ENCODE peak calls at places on chromosomes 1 and 21, in nine cellular contexts. One of them, this sample, is unnamed. For H3K9me3, the result is how much of the 10 kb centered on the place peaks cover.

GRCh38 chr1:101025680-101026393 is at the start of gene DPH5:
- DNase-seq in fibroblast of lung: peak
- DNase-seq in right lobe of liver: peak
- DNase-seq in ovary: peak
- DNase-seq in body of pancreas: peak
- DNase-seq in IMR-90: peak
- DNase-seq in hepatocyte: peak
- DNase-seq in PC-3: peak
- DNase-seq in tibial artery: peak
- DNase-seq in this sample: peak

GRCh38 chr1:150813028-150813707 is 5.1 kb upstream of the CTSK start:
- DNase-seq in body of pancreas: peak
- DNase-seq in IMR-90: peak
- DNase-seq in tibial artery: peak
- DNase-seq in right lobe of liver: peak
- DNase-seq in fibroblast of lung: peak
- DNase-seq in hepatocyte: peak
- DNase-seq in ovary: peak
- DNase-seq in PC-3: peak
- DNase-seq in this sample: peak

GRCh38 chr1:109901508-109902145 is 9.0 kb upstream of the CSF1 start:
- DNase-seq in body of pancreas: peak
- DNase-seq in right lobe of liver: peak
- DNase-seq in hepatocyte: peak
- DNase-seq in tibial artery: no peak
- DNase-seq in ovary: no peak
- DNase-seq in PC-3: peak
- DNase-seq in fibroblast of lung: no peak
- DNase-seq in IMR-90: no peak
- DNase-seq in this sample: no peak

GRCh38 chr1:213020016-213020415 is 4.3 kb upstream of the ANGEL2 start:
- DNase-seq in hepatocyte: no peak
- DNase-seq in IMR-90: no peak
- DNase-seq in right lobe of liver: no peak
- DNase-seq in tibial artery: no peak
- DNase-seq in ovary: no peak
- DNase-seq in PC-3: no peak
- DNase-seq in fibroblast of lung: no peak
- DNase-seq in body of pancreas: no peak
- DNase-seq in this sample: no peak

GRCh38 chr1:37477198-37477931 is 3.0 kb downstream of the ZC3H12A start:
- DNase-seq in tibial artery: peak
- DNase-seq in IMR-90: peak
- DNase-seq in right lobe of liver: peak
- DNase-seq in hepatocyte: peak
- DNase-seq in body of pancreas: peak
- DNase-seq in ovary: no peak
- DNase-seq in PC-3: peak
- DNase-seq in fibroblast of lung: peak
- DNase-seq in this sample: peak

GRCh38 chr1:154944422-154945159 is 8.1 kb upstream of the PMVK start:
- DNase-seq in PC-3: no peak
- DNase-seq in ovary: peak
- DNase-seq in hepatocyte: peak
- DNase-seq in fibroblast of lung: no peak
- DNase-seq in IMR-90: no peak
- DNase-seq in body of pancreas: no peak
- DNase-seq in right lobe of liver: peak
- DNase-seq in tibial artery: no peak
- DNase-seq in this sample: no peak

GRCh38 chr1:59516881-59517280 is 220.0 kb downstream of the FGGY start:
- DNase-seq in right lobe of liver: no peak
- DNase-seq in ovary: peak
- DNase-seq in tibial artery: no peak
- DNase-seq in fibroblast of lung: peak
- DNase-seq in body of pancreas: peak
- DNase-seq in IMR-90: no peak
- DNase-seq in hepatocyte: no peak
- DNase-seq in PC-3: no peak
- DNase-seq in this sample: no peak

GRCh38 chr1:16906873-16907272 is 11.1 kb downstream of the RNU1-2 start:
- DNase-seq in right lobe of liver: no peak
- DNase-seq in body of pancreas: no peak
- DNase-seq in IMR-90: no peak
- DNase-seq in fibroblast of lung: no peak
- DNase-seq in PC-3: no peak
- DNase-seq in hepatocyte: no peak
- DNase-seq in tibial artery: no peak
- DNase-seq in ovary: no peak
- DNase-seq in this sample: no peak

GRCh38 chr1:10900265-10900651 is 103.8 kb upstream of the CASZ1 start:
- DNase-seq in IMR-90: no peak
- DNase-seq in right lobe of liver: no peak
- DNase-seq in hepatocyte: no peak
- DNase-seq in tibial artery: no peak
- DNase-seq in PC-3: peak
- DNase-seq in ovary: no peak
- DNase-seq in fibroblast of lung: no peak
- DNase-seq in body of pancreas: no peak
- DNase-seq in this sample: no peak

GRCh38 chr21:46126321-46127238 is 28.7 kb downstream of the COL6A2 start:
- DNase-seq in ovary: peak
- DNase-seq in hepatocyte: no peak
- DNase-seq in PC-3: no peak
- DNase-seq in fibroblast of lung: no peak
- DNase-seq in right lobe of liver: peak
- DNase-seq in IMR-90: no peak
- DNase-seq in body of pancreas: peak
- DNase-seq in tibial artery: peak
- DNase-seq in this sample: no peak

GRCh38 chr1:50742523-50742922 is 217.5 kb downstream of the FAF1 start:
- DNase-seq in ovary: no peak
- DNase-seq in fibroblast of lung: peak
- DNase-seq in hepatocyte: no peak
- DNase-seq in right lobe of liver: no peak
- DNase-seq in PC-3: peak
- DNase-seq in body of pancreas: no peak
- DNase-seq in IMR-90: peak
- DNase-seq in tibial artery: no peak
- DNase-seq in this sample: no peak

GRCh38 chr1:44519035-44519676 is 114.1 kb downstream of the RNF220 start:
- DNase-seq in IMR-90: no peak
- DNase-seq in hepatocyte: no peak
- DNase-seq in ovary: no peak
- DNase-seq in PC-3: no peak
- DNase-seq in body of pancreas: no peak
- DNase-seq in tibial artery: no peak
- DNase-seq in fibroblast of lung: no peak
- DNase-seq in right lobe of liver: no peak
- DNase-seq in this sample: no peak

GRCh38 chr1:31814041-31814511 is 1.7 kb downstream of the SPOCD1 start:
- DNase-seq in tibial artery: peak
- DNase-seq in PC-3: no peak
- DNase-seq in IMR-90: no peak
- DNase-seq in hepatocyte: no peak
- DNase-seq in body of pancreas: no peak
- DNase-seq in ovary: no peak
- DNase-seq in fibroblast of lung: no peak
- DNase-seq in right lobe of liver: no peak
- DNase-seq in this sample: peak

GRCh38 chr1:84253041-84253440 is 48.5 kb upstream of the SAMD13 start:
- DNase-seq in right lobe of liver: no peak
- DNase-seq in PC-3: peak
- DNase-seq in fibroblast of lung: peak
- DNase-seq in IMR-90: peak
- DNase-seq in hepatocyte: no peak
- DNase-seq in body of pancreas: no peak
- DNase-seq in ovary: no peak
- DNase-seq in tibial artery: no peak
- DNase-seq in this sample: no peak

GRCh38 chr1:246063013-246063616 is 444.0 kb downstream of the SMYD3 start:
- DNase-seq in IMR-90: no peak
- DNase-seq in fibroblast of lung: no peak
- DNase-seq in tibial artery: no peak
- DNase-seq in ovary: no peak
- DNase-seq in body of pancreas: no peak
- DNase-seq in PC-3: no peak
- DNase-seq in hepatocyte: no peak
- DNase-seq in right lobe of liver: no peak
- DNase-seq in this sample: no peak

GRCh38 chr1:70706381-70707173 is 295.5 kb downstream of the CTH start:
- DNase-seq in right lobe of liver: no peak
- DNase-seq in body of pancreas: peak
- DNase-seq in hepatocyte: no peak
- DNase-seq in tibial artery: peak
- DNase-seq in fibroblast of lung: no peak
- DNase-seq in ovary: no peak
- DNase-seq in PC-3: no peak
- DNase-seq in IMR-90: no peak
- DNase-seq in this sample: no peak

GRCh38 chr1:241485145-241485544 is 34.4 kb downstream of the FH start:
- DNase-seq in body of pancreas: no peak
- DNase-seq in tibial artery: no peak
- DNase-seq in right lobe of liver: no peak
- DNase-seq in ovary: no peak
- DNase-seq in PC-3: peak
- DNase-seq in IMR-90: no peak
- DNase-seq in fibroblast of lung: no peak
- DNase-seq in hepatocyte: no peak
- DNase-seq in this sample: no peak

GRCh38 chr1:241482761-241483250 is 36.7 kb downstream of the FH start:
- DNase-seq in body of pancreas: no peak
- DNase-seq in hepatocyte: no peak
- DNase-seq in tibial artery: no peak
- DNase-seq in right lobe of liver: no peak
- DNase-seq in IMR-90: peak
- DNase-seq in PC-3: peak
- DNase-seq in ovary: no peak
- DNase-seq in fibroblast of lung: peak
- DNase-seq in this sample: no peak

GRCh38 chr1:241488739-241489138 is 30.8 kb downstream of the FH start:
- DNase-seq in IMR-90: no peak
- DNase-seq in right lobe of liver: no peak
- DNase-seq in fibroblast of lung: no peak
- DNase-seq in ovary: no peak
- DNase-seq in tibial artery: no peak
- DNase-seq in body of pancreas: no peak
- DNase-seq in PC-3: no peak
- DNase-seq in hepatocyte: no peak
- DNase-seq in this sample: no peak

GRCh38 chr1:241485554-241485992 is 34.0 kb downstream of the FH start:
- DNase-seq in right lobe of liver: no peak
- DNase-seq in tibial artery: no peak
- DNase-seq in fibroblast of lung: peak
- DNase-seq in body of pancreas: no peak
- DNase-seq in ovary: no peak
- DNase-seq in PC-3: peak
- DNase-seq in IMR-90: peak
- DNase-seq in hepatocyte: peak
- DNase-seq in this sample: no peak
- TF ChIP-seq CTCF in right lobe of liver: peak
- TF ChIP-seq CTCF in tibial artery: no peak
- TF ChIP-seq CTCF in fibroblast of lung: peak
- TF ChIP-seq CTCF in body of pancreas: no peak
- TF ChIP-seq CTCF in ovary: no peak
- TF ChIP-seq CTCF in PC-3: peak
- TF ChIP-seq CTCF in IMR-90: peak
- TF ChIP-seq CTCF in hepatocyte: peak
- TF ChIP-seq CTCF in this sample: no peak

GRCh38 chr1:106289265-106289664 is 767.2 kb upstream of the PRMT6 start:
- DNase-seq in IMR-90: no peak
- DNase-seq in right lobe of liver: no peak
- DNase-seq in hepatocyte: no peak
- DNase-seq in fibroblast of lung: no peak
- DNase-seq in body of pancreas: no peak
- DNase-seq in ovary: no peak
- DNase-seq in PC-3: no peak
- DNase-seq in tibial artery: no peak
- DNase-seq in this sample: no peak
- H3K9me3 ChIP-seq in IMR-90: under half
- H3K9me3 ChIP-seq in right lobe of liver: under half
- H3K9me3 ChIP-seq in hepatocyte: under half
- H3K9me3 ChIP-seq in fibroblast of lung: under half
- H3K9me3 ChIP-seq in body of pancreas: under half
- H3K9me3 ChIP-seq in ovary: under half
- H3K9me3 ChIP-seq in PC-3: under half
- H3K9me3 ChIP-seq in tibial artery: under half
- H3K9me3 ChIP-seq in this sample: under half

GRCh38 chr1:242890211-242890741 is 364.8 kb downstream of the CEP170 start:
- DNase-seq in PC-3: peak
- DNase-seq in IMR-90: no peak
- DNase-seq in tibial artery: no peak
- DNase-seq in body of pancreas: peak
- DNase-seq in right lobe of liver: peak
- DNase-seq in ovary: no peak
- DNase-seq in fibroblast of lung: peak
- DNase-seq in hepatocyte: peak
- DNase-seq in this sample: no peak
- H3K27ac ChIP-seq in PC-3: no peak
- H3K27ac ChIP-seq in IMR-90: no peak
- H3K27ac ChIP-seq in tibial artery: no peak
- H3K27ac ChIP-seq in body of pancreas: no peak
- H3K27ac ChIP-seq in right lobe of liver: no peak
- H3K27ac ChIP-seq in ovary: no peak
- H3K27ac ChIP-seq in fibroblast of lung: no peak
- H3K27ac ChIP-seq in hepatocyte: no peak
- H3K27ac ChIP-seq in this sample: no peak

GRCh38 chr1:28759257-28759656 is 22.5 kb downstream of the YTHDF2 start:
- DNase-seq in right lobe of liver: no peak
- DNase-seq in IMR-90: no peak
- DNase-seq in fibroblast of lung: no peak
- DNase-seq in hepatocyte: no peak
- DNase-seq in PC-3: no peak
- DNase-seq in body of pancreas: no peak
- DNase-seq in tibial artery: no peak
- DNase-seq in ovary: no peak
- DNase-seq in this sample: no peak

GRCh38 chr1:28755701-28756100 is 19.0 kb downstream of the YTHDF2 start:
- DNase-seq in hepatocyte: no peak
- DNase-seq in body of pancreas: no peak
- DNase-seq in PC-3: no peak
- DNase-seq in right lobe of liver: no peak
- DNase-seq in fibroblast of lung: peak
- DNase-seq in IMR-90: peak
- DNase-seq in ovary: no peak
- DNase-seq in tibial artery: no peak
- DNase-seq in this sample: no peak

GRCh38 chr1:28758420-28758819 is 21.7 kb downstream of the YTHDF2 start:
- DNase-seq in hepatocyte: no peak
- DNase-seq in fibroblast of lung: no peak
- DNase-seq in IMR-90: no peak
- DNase-seq in PC-3: no peak
- DNase-seq in body of pancreas: no peak
- DNase-seq in tibial artery: no peak
- DNase-seq in ovary: no peak
- DNase-seq in right lobe of liver: no peak
- DNase-seq in this sample: no peak

GRCh38 chr1:28761189-28761588 is 24.4 kb downstream of the YTHDF2 start:
- DNase-seq in tibial artery: no peak
- DNase-seq in fibroblast of lung: no peak
- DNase-seq in body of pancreas: no peak
- DNase-seq in ovary: no peak
- DNase-seq in PC-3: no peak
- DNase-seq in right lobe of liver: no peak
- DNase-seq in IMR-90: no peak
- DNase-seq in hepatocyte: no peak
- DNase-seq in this sample: no peak

GRCh38 chr1:28756846-28757245 is 20.1 kb downstream of the YTHDF2 start:
- DNase-seq in ovary: no peak
- DNase-seq in PC-3: peak
- DNase-seq in hepatocyte: no peak
- DNase-seq in fibroblast of lung: no peak
- DNase-seq in body of pancreas: no peak
- DNase-seq in IMR-90: no peak
- DNase-seq in right lobe of liver: no peak
- DNase-seq in tibial artery: no peak
- DNase-seq in this sample: no peak
- TF ChIP-seq CTCF in ovary: no peak
- TF ChIP-seq CTCF in PC-3: peak
- TF ChIP-seq CTCF in hepatocyte: peak
- TF ChIP-seq CTCF in fibroblast of lung: peak
- TF ChIP-seq CTCF in body of pancreas: no peak
- TF ChIP-seq CTCF in IMR-90: peak
- TF ChIP-seq CTCF in right lobe of liver: no peak
- TF ChIP-seq CTCF in tibial artery: no peak
- TF ChIP-seq CTCF in this sample: peak